ENCODE peak calls at places on chromosomes 1 and 21, in four cellular contexts. H, U, X and Q are unnamed samples.

GRCh38 chr1:233094691-233095090 is 144.3 kb downstream of the NTPCR start:
- DNase-seq in H (no peak), U (no peak), X (no peak), Q (no peak)

GRCh38 chr1:203311368-203312301 is 6.3 kb downstream of the BTG2 start:
- DNase-seq in X (no peak), H (no peak), U (no peak), Q (no peak)

GRCh38 chr21:15037894-15038293 is 26.9 kb downstream of the NRIP1 start:
- DNase-seq in U (no peak), H (no peak), X (no peak), Q (no peak)

GRCh38 chr1:196214866-196215265 is 393.4 kb downstream of the KCNT2 start:
- DNase-seq in U (no peak), X (no peak), H (no peak), Q (no peak)

GRCh38 chr1:64933296-64934070 is 32.9 kb downstream of the JAK1 start:
- DNase-seq in H (no peak), X (no peak), U (peak), Q (peak)

GRCh38 chr1:55252942-55253589 is 37.9 kb upstream of the USP24 start:
- DNase-seq in U (no peak), X (no peak), H (no peak), Q (no peak)

GRCh38 chr1:241998412-241998921 is 431 bp downstream of the MAP1LC3C start:
- DNase-seq in U (peak), H (peak), X (peak), Q (peak)

GRCh38 chr1:30381671-30382365 is 341.6 kb downstream of the MATN1 start:
- DNase-seq in U (no peak), X (no peak), H (no peak), Q (no peak)

GRCh38 chr1:230067871-230068814 is 1.1 kb downstream of the GALNT2 start:
- DNase-seq in H (peak), U (no peak), X (peak), Q (peak)

GRCh38 chr1:99557556-99558256 is 88.2 kb upstream of the PALMD start:
- DNase-seq in H (no peak), U (peak), X (no peak), Q (peak)

GRCh38 chr1:54859687-54860391 is 27.2 kb downstream of the DHCR24 start:
- DNase-seq in X (no peak), H (no peak), U (peak), Q (no peak)

GRCh38 chr1:159307338-159307737 is 5.2 kb downstream of the FCER1A start:
- DNase-seq in H (no peak), U (no peak), X (no peak), Q (no peak)

GRCh38 chr1:223253916-223254315 is 110.1 kb downstream of the SUSD4 start:
- DNase-seq in H (no peak), U (no peak), X (no peak), Q (no peak)

GRCh38 chr1:205568469-205569361 is 63.1 kb downstream of the ELK4 start:
- DNase-seq in U (no peak), X (no peak), H (peak), Q (no peak)

GRCh38 chr1:33094971-33095604 is 14.1 kb downstream of the AZIN2 start:
- DNase-seq in U (peak), H (peak), X (peak), Q (peak)

GRCh38 chr1:27154469-27154990 is 395 bp downstream of the SLC9A1 start:
- DNase-seq in U (no peak), X (no peak), H (no peak), Q (no peak)

GRCh38 chr21:16420086-16420724 is 690.4 kb downstream of the USP25 start:
- DNase-seq in X (no peak), H (no peak), U (peak), Q (peak)

GRCh38 chr1:94899756-94900155 is 27.2 kb downstream of the CNN3 start:
- DNase-seq in U (no peak), H (no peak), X (no peak), Q (no peak)

GRCh38 chr1:177122461-177122860 is 42.1 kb downstream of the ASTN1 start:
- DNase-seq in H (no peak), U (no peak), X (no peak), Q (no peak)

GRCh38 chr1:92599184-92599583 is 112.5 kb upstream of the GFI1 start:
- DNase-seq in U (peak), H (no peak), X (no peak), Q (peak)

GRCh38 chr1:21631944-21632887 is 36.9 kb downstream of the RAP1GAP start:
- DNase-seq in H (no peak), X (no peak), U (no peak), Q (no peak)

GRCh38 chr1:229258851-229259110 is 12.1 kb upstream of the RAB4A start:
- DNase-seq in X (no peak), H (no peak), U (no peak), Q (peak)

GRCh38 chr1:61605607-61606321 is 119.2 kb downstream of the TM2D1 start:
- DNase-seq in X (no peak), H (no peak), U (peak), Q (no peak)

GRCh38 chr21:26850116-26850643 is 5.0 kb upstream of the ADAMTS1 start:
- DNase-seq in H (no peak), X (no peak), U (peak), Q (peak)

GRCh38 chr1:180691322-180691721 is 59.5 kb downstream of the XPR1 start:
- DNase-seq in U (no peak), X (no peak), H (no peak), Q (no peak)

GRCh38 chr1:184014271-184014670 is 23.3 kb downstream of the COLGALT2 start:
- DNase-seq in U (no peak), X (no peak), H (no peak), Q (no peak)

GRCh38 chr1:30425046-30425445 is 298.3 kb downstream of the MATN1 start:
- DNase-seq in X (no peak), U (no peak), H (no peak), Q (no peak)

GRCh38 chr1:192445849-192446489 is 129.2 kb downstream of the RGS21 start:
- DNase-seq in H (peak), X (peak), U (peak), Q (peak)

GRCh38 chr1:198556969-198557368 is 16.5 kb upstream of the ATP6V1G3 start:
- DNase-seq in H (no peak), X (no peak), U (no peak), Q (no peak)

GRCh38 chr1:185208626-185209170 is 51.7 kb downstream of the SWT1 start:
- DNase-seq in X (no peak), U (peak), H (no peak), Q (peak)

GRCh38 chr1:180365039-180365438 is 135.0 kb downstream of the LHX4 start:
- DNase-seq in H (no peak), X (no peak), U (no peak), Q (no peak)

GRCh38 chr1:71521655-71522264 is 440.9 kb upstream of the ZRANB2 start:
- DNase-seq in U (peak), H (peak), X (peak), Q (peak)

GRCh38 chr1:151325646-151326429 is 1.4 kb downstream of the PI4KB start:
- DNase-seq in X (no peak), H (peak), U (peak), Q (peak)

GRCh38 chr1:8597455-8597854 is 220.0 kb downstream of the RERE start:
- DNase-seq in U (no peak), X (no peak), H (no peak), Q (no peak)

GRCh38 chr1:170538687-170539086 is 6.7 kb downstream of the GORAB start:
- DNase-seq in U (no peak), X (no peak), H (no peak), Q (no peak)

DNA sequence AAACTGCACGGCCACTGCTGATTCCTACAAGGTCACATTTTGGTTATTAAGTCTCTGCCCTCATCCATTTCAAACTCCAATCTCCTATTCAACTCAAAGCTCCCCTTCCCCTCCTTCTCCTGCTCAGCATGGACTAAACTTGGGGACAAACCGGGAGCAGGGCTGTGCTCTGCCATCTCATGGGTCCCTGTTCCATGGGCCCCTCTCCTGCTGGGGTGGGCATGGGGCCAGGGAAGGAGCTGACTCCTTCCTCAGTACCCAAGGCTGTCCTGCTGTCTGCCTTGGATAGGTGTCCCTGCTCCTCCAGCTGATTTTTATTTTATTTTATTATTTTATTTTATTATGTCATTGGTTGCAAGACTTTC is 27.1 kb downstream of the TNNT2 start:
- DNase-seq in U (no peak), H (no peak), X (no peak), Q (no peak)
- TF ChIP-seq CTCF in U (no peak), H (no peak), X (no peak), Q (no peak)

GRCh38 chr1:79847715-79848114 is 841.2 kb upstream of the ADGRL4 start:
- DNase-seq in X (peak), H (no peak), U (no peak), Q (no peak)

GRCh38 chr1:79848316-79848715 is 841.8 kb upstream of the ADGRL4 start:
- DNase-seq in X (no peak), H (no peak), U (no peak), Q (no peak)

GRCh38 chr1:79849388-79849787 is 842.9 kb upstream of the ADGRL4 start:
- DNase-seq in X (no peak), U (no peak), H (no peak), Q (no peak)

DNA sequence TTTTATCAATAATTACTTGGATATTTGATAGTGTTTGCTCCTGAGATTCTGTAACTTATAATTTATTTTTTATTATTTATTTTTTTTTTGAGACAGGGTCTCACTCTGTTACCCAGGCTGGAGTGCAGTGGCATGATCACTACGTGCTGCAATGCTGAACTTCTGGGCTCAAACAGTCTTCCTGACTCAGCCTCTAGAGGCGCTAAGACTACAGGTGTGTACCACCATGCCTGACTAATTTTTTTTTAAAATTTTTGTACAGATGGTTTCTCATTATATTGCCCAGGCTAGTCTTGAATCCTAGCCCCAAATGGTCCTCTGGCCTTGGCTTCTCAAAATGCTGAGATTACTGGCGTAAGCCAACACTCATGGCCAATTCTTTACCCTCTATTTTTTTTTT is 845.5 kb upstream of the ADGRL4 start:
- DNase-seq in H (no peak), U (no peak), X (no peak), Q (no peak)
- TF ChIP-seq CTCF in H (peak), U (peak), X (peak), Q (no peak)

DNA sequence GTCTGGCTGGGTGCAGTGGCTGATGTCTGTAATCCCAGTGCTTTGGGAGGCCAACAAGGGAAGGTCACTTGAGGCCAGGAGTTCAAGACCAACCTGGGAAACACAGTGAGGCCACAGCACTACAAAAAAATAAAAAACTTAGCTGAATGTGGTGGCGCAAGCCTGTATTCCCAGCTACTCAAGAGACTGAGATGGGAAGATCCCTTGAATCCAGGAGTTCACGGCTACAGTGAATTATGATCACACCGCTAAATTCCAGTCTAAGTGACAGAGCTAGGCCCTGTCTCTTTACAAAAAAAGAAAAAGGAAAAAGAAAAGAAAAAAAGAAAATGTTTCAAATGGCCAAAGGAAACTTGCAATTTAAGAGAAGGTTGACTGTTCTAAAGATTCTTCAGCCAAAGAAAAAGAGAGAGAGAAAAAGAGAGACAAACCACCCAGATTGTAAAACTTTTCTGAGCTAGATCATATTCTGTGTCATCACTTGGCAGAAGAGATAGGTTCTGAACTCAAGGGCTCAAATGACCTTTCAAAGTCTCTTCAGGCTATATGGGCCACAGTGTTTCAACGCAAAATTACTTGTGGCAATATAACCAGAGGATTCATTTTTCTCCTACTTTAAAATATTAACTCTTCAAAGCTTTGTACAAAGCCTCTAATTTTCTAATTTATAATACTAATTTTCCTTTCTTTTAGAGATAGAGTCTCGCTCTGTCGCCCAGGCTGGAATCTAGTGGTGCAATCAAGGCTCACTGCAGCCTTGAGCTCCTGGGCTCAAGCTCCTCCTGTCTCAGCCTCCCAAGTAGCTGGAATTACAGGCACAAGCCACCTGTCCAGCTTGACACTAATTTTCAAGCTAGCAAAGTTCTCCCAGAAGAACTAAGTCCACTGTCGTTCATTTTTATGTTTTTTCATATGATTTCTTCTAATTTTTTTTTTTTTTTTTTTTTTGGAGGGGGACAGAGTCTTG is 20.5 kb downstream of the ARID4B start:
- DNase-seq in H (no peak), X (no peak), U (no peak), Q (no peak)
- TF ChIP-seq CTCF in H (no peak), X (no peak), U (no peak), Q (no peak)

DNA sequence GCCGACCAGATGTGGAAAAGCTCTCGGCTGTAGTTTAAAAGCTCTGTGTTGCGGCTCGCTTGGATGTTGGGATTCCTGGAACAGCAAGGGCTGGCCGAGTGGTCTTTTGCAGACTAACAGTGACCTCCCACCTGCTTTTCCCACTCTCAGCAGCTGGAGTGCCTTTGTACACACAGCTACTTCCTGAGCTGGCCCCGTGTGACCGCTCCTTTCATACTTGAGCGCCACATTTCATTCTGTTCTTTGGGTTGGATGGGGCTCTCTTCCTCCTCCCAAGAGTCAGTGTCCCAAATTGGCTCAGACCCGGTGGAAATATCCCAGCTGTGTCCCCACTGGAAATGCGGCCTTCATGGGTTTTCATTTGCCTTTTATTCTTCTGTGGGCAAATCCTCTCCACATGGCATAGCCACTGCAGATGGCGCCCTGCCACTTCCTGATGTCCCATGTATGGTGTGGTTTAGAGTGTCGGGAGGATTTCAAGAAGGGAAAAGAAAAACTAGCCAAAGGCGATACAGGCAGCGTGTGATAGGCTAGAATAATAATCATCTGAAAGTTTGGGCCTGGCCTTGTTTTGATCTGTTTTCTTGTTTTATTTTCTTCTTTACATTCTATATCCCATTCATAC is 123.5 kb downstream of the PEX14 start:
- DNase-seq in H (no peak), U (no peak), X (no peak), Q (no peak)
- TF ChIP-seq CTCF in H (no peak), U (no peak), X (no peak), Q (no peak)